ENCODE peak calls at places on chromosomes 2 and 18, in nine cellular contexts. O, N, A, P, K, I, W, V and T are unnamed samples.

GRCh38 chr2:19355416-19355821 is 3.0 kb downstream of the OSR1 start:
- DNase-seq in K (no peak), P (no peak), I (no peak), V (no peak), O (no peak), N (no peak), W (no peak), A (no peak), T (no peak)

GRCh38 chr2:203453858-203454451 is 81.1 kb downstream of the RAPH1 start:
- DNase-seq in V (peak; percentile 28), N (no peak), P (no peak), K (no peak), A (peak; percentile 16), O (peak; percentile 17), W (peak; percentile 54), I (no peak), T (no peak)

GRCh38 chr2:55693181-55694125 is at the start of gene PNPT1:
- DNase-seq in K (peak; percentile 92), A (peak; percentile 91), W (peak; percentile 90), O (peak; percentile 89), N (peak; percentile 65), P (peak; percentile 98), I (peak; percentile 95), V (peak; percentile 95), T (peak; percentile 96)

GRCh38 chr2:135743860-135744259 is 2.2 kb downstream of the UBXN4 start:
- DNase-seq in P (no peak), N (no peak), O (no peak), K (no peak), W (no peak), A (no peak), V (no peak), I (no peak), T (no peak)

GRCh38 chr2:36373149-36373880 is 17.7 kb downstream of the CRIM1 start:
- DNase-seq in I (peak; percentile 34), W (peak; percentile 39), K (no peak), N (no peak), V (no peak), A (no peak), O (no peak), P (no peak), T (no peak)

GRCh38 chr2:70528921-70529320 is 24.7 kb downstream of the TGFA start:
- DNase-seq in O (no peak), N (no peak), A (no peak), V (no peak), P (no peak), W (no peak), K (no peak), I (no peak), T (no peak)

GRCh38 chr18:35387367-35387685 is 10.2 kb upstream of the ZNF396 start:
- DNase-seq in N (no peak), W (no peak), P (no peak), I (no peak), K (no peak), A (no peak), O (no peak), V (no peak), T (no peak)

GRCh38 chr18:31489311-31489710 is 8.7 kb upstream of the DSG2 start:
- DNase-seq in W (no peak), K (no peak), N (no peak), O (no peak), P (no peak), A (no peak), V (no peak), I (no peak), T (no peak)

GRCh38 chr2:223835701-223836532 is 1.5 kb downstream of the AP1S3 start:
- DNase-seq in O (no peak), W (no peak), K (no peak), V (no peak), A (no peak), I (no peak), P (no peak), N (no peak), T (no peak)

GRCh38 chr2:26847663-26848335 is at the start of gene DPYSL5:
- DNase-seq in N (no peak), K (no peak), V (peak; percentile 84), A (no peak), O (peak; percentile 12), P (peak; percentile 96), I (no peak), W (no peak), T (peak; percentile 98)

GRCh38 chr2:193518061-193518817 is 1323.5 kb upstream of the TMEFF2 start:
- DNase-seq in I (no peak), V (no peak), P (no peak), A (no peak), K (no peak), N (no peak), O (no peak), W (no peak), T (no peak)

DNA sequence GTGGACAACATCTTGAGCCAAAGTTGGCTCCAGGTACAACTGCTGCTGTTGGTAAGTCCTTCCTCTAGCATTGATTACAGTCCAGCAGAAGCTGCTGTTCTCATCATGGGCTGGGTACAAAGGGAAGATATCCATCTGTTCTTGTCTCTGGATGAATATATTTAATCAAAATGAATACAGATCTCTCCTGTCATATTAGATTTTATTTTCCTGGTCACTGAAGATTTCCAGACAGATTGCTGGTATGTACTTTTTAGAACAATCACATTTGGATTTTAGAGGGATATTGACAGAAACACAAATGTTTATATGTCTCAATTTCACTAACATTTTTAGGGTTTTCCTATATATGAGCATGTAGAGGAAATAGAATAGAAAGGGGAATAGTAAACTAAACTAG is 155.4 kb upstream of the FHL2 start:
- DNase-seq in V (no peak), N (no peak), K (no peak), W (no peak), A (no peak), I (no peak), O (no peak), P (no peak), T (no peak)
- H3K27me3 ChIP-seq in V (no peaks in the 10 kb centered on the region), N (no peaks in the 10 kb centered on the region), K (no peaks in the 10 kb centered on the region), W (no peaks in the 10 kb centered on the region), A (no peaks in the 10 kb centered on the region), I (no peaks in the 10 kb centered on the region), O (peaks cover 5% of the 10 kb centered on the region), P (no peaks in the 10 kb centered on the region), T (no peaks in the 10 kb centered on the region)

DNA sequence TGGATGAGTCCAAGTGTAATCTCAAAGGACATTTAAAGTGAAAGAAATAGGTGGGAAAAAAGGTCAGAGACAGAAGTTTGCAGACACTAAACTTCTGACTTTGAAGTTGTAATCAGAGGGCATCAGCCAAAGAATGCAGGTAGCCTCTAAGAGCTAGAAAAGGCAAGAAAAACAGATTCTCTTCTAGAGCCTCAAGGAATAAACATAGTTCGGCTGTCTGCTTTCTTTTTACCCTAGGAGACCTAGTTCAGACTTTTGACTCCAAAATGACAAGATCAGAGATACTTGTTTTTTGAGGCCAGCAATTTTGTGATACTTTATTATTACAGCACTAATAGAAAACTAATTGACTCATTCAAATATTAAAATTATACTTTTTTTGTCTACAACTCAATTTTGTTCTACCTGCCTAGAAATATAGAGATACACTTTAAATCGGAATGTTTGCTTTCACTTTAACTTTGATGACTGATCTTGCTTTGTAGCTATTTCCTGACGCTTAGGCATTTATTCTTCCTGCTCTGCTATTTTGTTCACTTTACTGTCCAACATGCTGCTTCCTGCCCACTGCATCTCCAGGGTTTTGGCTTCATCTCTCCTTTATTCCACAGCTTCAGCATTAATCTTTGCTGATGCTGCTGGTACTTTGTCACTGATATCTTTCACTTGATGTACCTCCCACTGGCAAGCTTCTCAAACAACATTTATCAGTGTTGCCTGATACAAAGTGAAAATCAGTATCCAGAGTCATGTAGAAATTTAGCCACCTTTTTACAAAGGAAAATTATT is 272.5 kb downstream of the DSEL start:
- DNase-seq in K (no peak), N (no peak), V (no peak), P (no peak), O (peak; percentile 25), A (no peak), I (no peak), W (no peak), T (no peak)
- H3K4me3 ChIP-seq in K (peak overlapping the region; percentile 11), N (peak overlapping the region; percentile 32), V (no peak overlapping the region), P (no peak overlapping the region), O (peak overlapping the region; percentile 44), A (no peak overlapping the region), I (no peak overlapping the region), W (peak overlapping the region; percentile 22), T (no peak overlapping the region)

GRCh38 chr18:669077-669476 is 11.6 kb downstream of the TYMS start:
- DNase-seq in I (no peak), P (no peak), A (no peak), O (no peak), W (no peak), V (no peak), N (no peak), K (no peak), T (no peak)

GRCh38 chr18:668263-668662 is 10.8 kb downstream of the TYMS start:
- DNase-seq in W (no peak), I (no peak), A (no peak), V (no peak), P (no peak), O (no peak), K (no peak), N (no peak), T (no peak)

GRCh38 chr18:671405-671804 is 14.0 kb downstream of the TYMS start:
- DNase-seq in W (no peak), P (no peak), I (no peak), N (no peak), K (no peak), O (no peak), A (no peak), V (no peak), T (no peak)

GRCh38 chr18:673317-673716 is 15.9 kb downstream of the TYMS start:
- DNase-seq in V (no peak), A (no peak), K (no peak), N (no peak), P (no peak), W (no peak), O (no peak), I (no peak), T (no peak)

GRCh38 chr18:670456-670996 is 13.1 kb downstream of the TYMS start:
- DNase-seq in V (no peak), A (no peak), N (no peak), P (no peak), I (no peak), O (no peak), W (no peak), K (no peak), T (no peak)
- H3K36me3 ChIP-seq in V (peaks cover 14% of the 10 kb centered on the region), A (peaks cover 15% of the 10 kb centered on the region), N (peaks cover 50% of the 10 kb centered on the region), P (peaks cover 92% of the 10 kb centered on the region), I (no peaks in the 10 kb centered on the region), O (no peaks in the 10 kb centered on the region), W (peaks cover 60% of the 10 kb centered on the region), K (peaks cover 84% of the 10 kb centered on the region), T (peaks cover 24% of the 10 kb centered on the region)

GRCh38 chr18:12254820-12255511 is 805 bp downstream of the CIDEA start:
- DNase-seq in W (no peak), I (no peak), V (peak; percentile 20), A (no peak), O (no peak), N (no peak), K (no peak), P (no peak), T (peak; percentile 79)

GRCh38 chr18:12255626-12256026 is 1.5 kb downstream of the CIDEA start:
- DNase-seq in P (no peak), V (peak; percentile 87), I (no peak), O (no peak), N (no peak), A (no peak), K (no peak), W (no peak), T (no peak)

GRCh38 chr18:12253517-12254136 is 534 bp upstream of the CIDEA start:
- DNase-seq in W (no peak), N (no peak), V (peak; percentile 63), O (no peak), P (no peak), I (no peak), A (no peak), K (no peak), T (peak; percentile 79)

GRCh38 chr18:12253027-12253426 is 1.1 kb upstream of the CIDEA start:
- DNase-seq in V (peak; percentile 18), P (no peak), A (no peak), N (no peak), K (no peak), W (no peak), I (no peak), O (no peak), T (peak; percentile 37)

GRCh38 chr18:12254137-12254819 is at the start of gene CIDEA:
- DNase-seq in N (no peak), O (no peak), I (no peak), P (no peak), W (no peak), K (no peak), V (peak; percentile 75), A (no peak), T (peak; percentile 91)
- H3K27me3 ChIP-seq in N (peaks cover 3% of the 10 kb centered on the region), O (peaks cover 3% of the 10 kb centered on the region), I (peaks cover 28% of the 10 kb centered on the region), P (no peaks in the 10 kb centered on the region), W (no peaks in the 10 kb centered on the region), K (peaks cover 21% of the 10 kb centered on the region), V (peaks cover 11% of the 10 kb centered on the region), A (peaks cover 35% of the 10 kb centered on the region), T (peaks cover 52% of the 10 kb centered on the region)